ENCODE peak calls at places on chromosomes 4 and X, in six cellular contexts. One of them, this sample, is unnamed. For H3K27me3, the result is how much of the 10 kb centered on the place peaks cover.

GRCh38 chr4:114093221-114093715 is 113.8 kb upstream of the ARSJ start:
- DNase-seq in cardiac muscle cell: no peak
- DNase-seq in colonic mucosa: no peak
- DNase-seq in lower lobe of right lung: no peak
- DNase-seq in PC-3: no peak
- DNase-seq in fibroblast of lung: no peak
- DNase-seq in this sample: no peak

GRCh38 chrX:71098302-71098701 is 2.7 kb downstream of the FOXO4 start:
- DNase-seq in cardiac muscle cell: peak
- DNase-seq in colonic mucosa: peak
- DNase-seq in lower lobe of right lung: peak
- DNase-seq in PC-3: peak
- DNase-seq in fibroblast of lung: peak
- DNase-seq in this sample: no peak

GRCh38 chrX:116596010-116596409 is 133.2 kb upstream of the CT83 start:
- DNase-seq in cardiac muscle cell: no peak
- DNase-seq in colonic mucosa: no peak
- DNase-seq in lower lobe of right lung: no peak
- DNase-seq in PC-3: no peak
- DNase-seq in fibroblast of lung: no peak
- DNase-seq in this sample: no peak

GRCh38 chr4:151347891-151348290 is 22.5 kb upstream of the SH3D19 start:
- DNase-seq in cardiac muscle cell: no peak
- DNase-seq in colonic mucosa: no peak
- DNase-seq in lower lobe of right lung: no peak
- DNase-seq in PC-3: no peak
- DNase-seq in fibroblast of lung: no peak
- DNase-seq in this sample: no peak

GRCh38 chr4:141134586-141134985 is 1.3 kb upstream of the RNF150 start:
- DNase-seq in cardiac muscle cell: no peak
- DNase-seq in colonic mucosa: no peak
- DNase-seq in lower lobe of right lung: no peak
- DNase-seq in PC-3: no peak
- DNase-seq in fibroblast of lung: no peak
- DNase-seq in this sample: no peak

GRCh38 chrX:17432158-17432557 is 57.2 kb downstream of the NHS start:
- DNase-seq in cardiac muscle cell: no peak
- DNase-seq in colonic mucosa: no peak
- DNase-seq in lower lobe of right lung: no peak
- DNase-seq in PC-3: peak
- DNase-seq in fibroblast of lung: no peak
- DNase-seq in this sample: no peak

GRCh38 chr4:137635108-137635507 is 102.8 kb upstream of the PCDH18 start:
- DNase-seq in cardiac muscle cell: no peak
- DNase-seq in colonic mucosa: no peak
- DNase-seq in lower lobe of right lung: no peak
- DNase-seq in PC-3: peak
- DNase-seq in fibroblast of lung: peak
- DNase-seq in this sample: peak

GRCh38 chr4:76879731-76880364 is 18.1 kb downstream of the SOWAHB start:
- DNase-seq in cardiac muscle cell: no peak
- DNase-seq in colonic mucosa: no peak
- DNase-seq in lower lobe of right lung: no peak
- DNase-seq in PC-3: no peak
- DNase-seq in fibroblast of lung: peak
- DNase-seq in this sample: no peak

GRCh38 chr4:108881190-108881589 is 118.3 kb upstream of the ETNPPL start:
- DNase-seq in cardiac muscle cell: no peak
- DNase-seq in colonic mucosa: no peak
- DNase-seq in lower lobe of right lung: no peak
- DNase-seq in PC-3: no peak
- DNase-seq in fibroblast of lung: peak
- DNase-seq in this sample: peak

GRCh38 chrX:69493766-69494165 is 10.4 kb upstream of the NALF2 start:
- DNase-seq in cardiac muscle cell: no peak
- DNase-seq in colonic mucosa: no peak
- DNase-seq in lower lobe of right lung: no peak
- DNase-seq in PC-3: peak
- DNase-seq in fibroblast of lung: no peak
- DNase-seq in this sample: no peak

GRCh38 chr4:159227984-159228383 is 125.1 kb downstream of the RAPGEF2 start:
- DNase-seq in cardiac muscle cell: peak
- DNase-seq in colonic mucosa: peak
- DNase-seq in lower lobe of right lung: peak
- DNase-seq in PC-3: no peak
- DNase-seq in fibroblast of lung: peak
- DNase-seq in this sample: peak

GRCh38 chrX:122203399-122203798 is 980.7 kb upstream of the GRIA3 start:
- DNase-seq in cardiac muscle cell: no peak
- DNase-seq in colonic mucosa: no peak
- DNase-seq in lower lobe of right lung: no peak
- DNase-seq in PC-3: no peak
- DNase-seq in fibroblast of lung: no peak
- DNase-seq in this sample: no peak

GRCh38 chr4:127069675-127070074 is 563.1 kb upstream of the INTU start:
- DNase-seq in cardiac muscle cell: no peak
- DNase-seq in colonic mucosa: no peak
- DNase-seq in lower lobe of right lung: no peak
- DNase-seq in PC-3: no peak
- DNase-seq in fibroblast of lung: no peak
- DNase-seq in this sample: no peak
- TF ChIP-seq CTCF in cardiac muscle cell: no peak
- TF ChIP-seq CTCF in colonic mucosa: no peak
- TF ChIP-seq CTCF in lower lobe of right lung: no peak
- TF ChIP-seq CTCF in PC-3: no peak
- TF ChIP-seq CTCF in fibroblast of lung: no peak
- TF ChIP-seq CTCF in this sample: no peak

DNA sequence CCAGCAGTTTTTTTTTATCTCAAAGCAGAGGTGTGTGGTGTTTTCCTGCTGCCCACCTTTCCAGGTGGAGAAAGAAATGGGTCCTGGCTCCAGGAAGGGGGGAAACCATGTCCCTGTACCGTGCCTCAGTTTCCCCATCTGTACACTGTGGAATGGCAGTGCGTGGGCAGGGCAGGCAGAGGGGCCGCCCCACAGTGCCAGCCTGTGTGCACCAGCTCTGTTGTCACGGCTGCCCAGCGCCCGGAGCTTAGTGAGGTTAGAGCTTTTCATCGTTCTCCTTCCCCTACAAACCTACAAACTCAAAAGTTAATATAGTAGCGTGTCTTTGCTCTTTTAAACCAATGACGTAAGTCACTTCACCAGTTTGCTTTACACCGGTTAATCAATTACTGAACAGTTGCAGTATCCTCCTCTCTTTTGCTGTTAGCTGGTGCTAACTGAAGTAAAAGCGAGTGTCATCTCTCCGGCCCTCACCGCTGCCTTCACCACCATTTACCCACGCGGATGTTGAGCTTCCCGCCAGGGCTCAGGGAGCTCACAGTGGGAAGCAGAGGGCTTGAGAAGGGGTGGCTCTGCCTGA is 114.8 kb upstream of the ADRA2C start:
- DNase-seq in cardiac muscle cell: no peak
- DNase-seq in colonic mucosa: no peak
- DNase-seq in lower lobe of right lung: no peak
- DNase-seq in PC-3: no peak
- DNase-seq in fibroblast of lung: no peak
- DNase-seq in this sample: no peak
- H3K27me3 ChIP-seq in cardiac muscle cell: under half
- H3K27me3 ChIP-seq in colonic mucosa: under half
- H3K27me3 ChIP-seq in lower lobe of right lung: under half
- H3K27me3 ChIP-seq in PC-3: under half
- H3K27me3 ChIP-seq in fibroblast of lung: under half
- H3K27me3 ChIP-seq in this sample: under half

GRCh38 chr4:139229534-139230039 is 50.4 kb downstream of the MGARP start:
- DNase-seq in cardiac muscle cell: peak
- DNase-seq in colonic mucosa: peak
- DNase-seq in lower lobe of right lung: no peak
- DNase-seq in PC-3: peak
- DNase-seq in fibroblast of lung: peak
- DNase-seq in this sample: peak

GRCh38 chr4:139222215-139222614 is 45.2 kb upstream of the ELF2 start:
- DNase-seq in cardiac muscle cell: no peak
- DNase-seq in colonic mucosa: no peak
- DNase-seq in lower lobe of right lung: no peak
- DNase-seq in PC-3: no peak
- DNase-seq in fibroblast of lung: no peak
- DNase-seq in this sample: no peak

GRCh38 chr4:139223682-139224317 is 46.8 kb upstream of the ELF2 start:
- DNase-seq in cardiac muscle cell: no peak
- DNase-seq in colonic mucosa: no peak
- DNase-seq in lower lobe of right lung: no peak
- DNase-seq in PC-3: peak
- DNase-seq in fibroblast of lung: peak
- DNase-seq in this sample: peak

GRCh38 chr4:139232751-139233150 is 47.3 kb downstream of the MGARP start:
- DNase-seq in cardiac muscle cell: no peak
- DNase-seq in colonic mucosa: no peak
- DNase-seq in lower lobe of right lung: no peak
- DNase-seq in PC-3: no peak
- DNase-seq in fibroblast of lung: no peak
- DNase-seq in this sample: no peak

DNA sequence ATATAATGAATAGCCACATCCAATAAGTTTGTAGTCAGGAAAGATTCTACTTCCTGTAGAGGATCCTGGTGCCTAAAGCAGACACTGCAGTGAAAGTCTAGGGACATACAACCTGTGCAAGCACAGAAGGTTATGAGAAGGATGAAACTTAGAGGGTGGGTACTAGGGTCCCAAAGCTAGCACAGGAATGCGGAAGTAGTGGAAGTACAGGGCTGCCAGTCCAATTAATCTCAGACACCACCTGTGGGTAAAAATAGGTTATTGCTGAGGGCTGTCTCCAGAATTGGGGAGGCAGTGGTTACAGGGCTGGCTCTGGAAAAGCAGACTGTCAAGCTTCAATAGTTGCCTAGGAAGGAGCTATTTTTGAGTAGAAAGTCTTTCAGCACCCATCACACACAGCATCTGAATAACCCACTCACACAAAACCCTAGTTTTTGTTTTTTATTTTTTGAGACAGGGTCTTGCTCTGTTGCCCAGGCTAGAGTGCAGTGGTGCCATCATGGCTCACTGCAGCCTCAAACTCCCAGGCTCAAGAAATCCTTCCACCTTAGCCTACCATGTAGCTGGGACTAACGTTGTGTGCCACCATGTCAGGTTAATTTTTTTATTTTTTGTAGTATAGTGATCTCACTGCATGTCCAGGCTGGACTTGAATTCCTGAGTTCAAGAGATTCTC is 50.8 kb upstream of the ELF2 start:
- DNase-seq in cardiac muscle cell: peak
- DNase-seq in colonic mucosa: no peak
- DNase-seq in lower lobe of right lung: no peak
- DNase-seq in PC-3: peak
- DNase-seq in fibroblast of lung: no peak
- DNase-seq in this sample: no peak
- TF ChIP-seq CTCF in cardiac muscle cell: no peak
- TF ChIP-seq CTCF in colonic mucosa: no peak
- TF ChIP-seq CTCF in lower lobe of right lung: no peak
- TF ChIP-seq CTCF in PC-3: peak
- TF ChIP-seq CTCF in fibroblast of lung: no peak
- TF ChIP-seq CTCF in this sample: peak

GRCh38 chr4:8588196-8588470 is 4.4 kb upstream of the CPZ start:
- DNase-seq in cardiac muscle cell: no peak
- DNase-seq in colonic mucosa: no peak
- DNase-seq in lower lobe of right lung: peak
- DNase-seq in PC-3: no peak
- DNase-seq in fibroblast of lung: no peak
- DNase-seq in this sample: no peak
- H3K27me3 ChIP-seq in cardiac muscle cell: under half
- H3K27me3 ChIP-seq in colonic mucosa: under half
- H3K27me3 ChIP-seq in lower lobe of right lung: half or more
- H3K27me3 ChIP-seq in PC-3: under half
- H3K27me3 ChIP-seq in fibroblast of lung: under half
- H3K27me3 ChIP-seq in this sample: under half

GRCh38 chrX:11367609-11368430 is 74.6 kb downstream of the AMELX start:
- DNase-seq in cardiac muscle cell: no peak
- DNase-seq in colonic mucosa: no peak
- DNase-seq in lower lobe of right lung: no peak
- DNase-seq in PC-3: peak
- DNase-seq in fibroblast of lung: peak
- DNase-seq in this sample: peak
- TF ChIP-seq CTCF in cardiac muscle cell: no peak
- TF ChIP-seq CTCF in colonic mucosa: no peak
- TF ChIP-seq CTCF in lower lobe of right lung: no peak
- TF ChIP-seq CTCF in PC-3: no peak
- TF ChIP-seq CTCF in fibroblast of lung: no peak
- TF ChIP-seq CTCF in this sample: no peak